ENCODE peak calls at places on chromosomes 11 and 22, in four cellular contexts. T is GM12878, N is K562, W is HepG2. A is an unnamed sample.

GRCh38 chr11:10275714-10276113 is 18.3 kb downstream of the SBF2 start:
- DNase-seq in W (no peak), T (no peak), N (no peak), A (no peak)

GRCh38 chr11:2821891-2822290 is 63.7 kb downstream of the CDKN1C start:
- DNase-seq in T (no peak), N (no peak), W (no peak), A (no peak)

GRCh38 chr22:41445171-41446056 is 1.2 kb downstream of the TOB2 start:
- DNase-seq in T (no peak), W (no peak), N (peak; percentile 61), A (peak; percentile 30)

GRCh38 chr11:98979212-98979611 is 41.5 kb upstream of the CNTN5 start:
- DNase-seq in W (no peak), T (no peak), N (no peak), A (no peak)

GRCh38 chr11:36622431-36623136 is 24.5 kb upstream of the RAG2 start:
- DNase-seq in T (no peak), W (peak; percentile 31), N (peak; percentile 35), A (peak; percentile 40)

GRCh38 chr11:67271548-67272284 is 5.4 kb downstream of the GRK2 start:
- DNase-seq in W (no peak), T (peak; percentile 39), N (no peak), A (no peak)

GRCh38 chr11:64314805-64315561 is 2.4 kb downstream of the TRMT112 start:
- DNase-seq in W (no peak), T (no peak), N (no peak), A (no peak)

GRCh38 chr22:36327922-36328551 is 59.7 kb downstream of the MYH9 start:
- DNase-seq in N (no peak), W (no peak), T (no peak), A (no peak)

GRCh38 chr11:67538823-67539505 is 15.7 kb upstream of the CABP2 start:
- DNase-seq in T (no peak), W (no peak), N (no peak), A (no peak)

GRCh38 chr22:23179381-23180294 is 671 bp upstream of the BCR start:
- DNase-seq in T (no peak), W (no peak), N (peak; percentile 81), A (no peak)

GRCh38 chr22:41264408-41264941 is 21.5 kb downstream of the RANGAP1 start:
- DNase-seq in T (no peak), N (no peak), W (no peak), A (no peak)

GRCh38 chr11:13160302-13160701 is 117.3 kb upstream of the BMAL1 start:
- DNase-seq in T (no peak), N (no peak), W (no peak), A (no peak)

GRCh38 chr11:77636738-77637344 is 753 bp downstream of the CLNS1A start:
- DNase-seq in T (no peak), N (peak; percentile 35), W (no peak), A (no peak)

GRCh38 chr11:112961751-112962747 is 829 bp downstream of the NCAM1 start:
- DNase-seq in W (no peak), T (no peak), N (no peak), A (no peak)

GRCh38 chr11:120528749-120529148 is 17.2 kb downstream of the GRIK4 start:
- DNase-seq in W (no peak), T (no peak), N (no peak), A (no peak)

GRCh38 chr11:34640050-34640971 is 19.4 kb downstream of the EHF start:
- DNase-seq in N (no peak), T (no peak), W (peak; percentile 94), A (peak; percentile 98)

GRCh38 chr22:18056802-18057474 is 20.9 kb upstream of the PEX26 start:
- DNase-seq in W (no peak), T (peak; percentile 56), N (no peak), A (no peak)

GRCh38 chr22:18058770-18059169 is 19.0 kb upstream of the PEX26 start:
- DNase-seq in N (no peak), T (no peak), W (no peak), A (no peak)

GRCh38 chr22:18055619-18056160 is 22.1 kb upstream of the PEX26 start:
- DNase-seq in W (no peak), T (no peak), N (no peak), A (no peak)

GRCh38 chr22:18057568-18058209 is 20.1 kb upstream of the PEX26 start:
- DNase-seq in N (peak; percentile 71), T (peak; percentile 68), W (peak; percentile 63), A (peak; percentile 60)

DNA sequence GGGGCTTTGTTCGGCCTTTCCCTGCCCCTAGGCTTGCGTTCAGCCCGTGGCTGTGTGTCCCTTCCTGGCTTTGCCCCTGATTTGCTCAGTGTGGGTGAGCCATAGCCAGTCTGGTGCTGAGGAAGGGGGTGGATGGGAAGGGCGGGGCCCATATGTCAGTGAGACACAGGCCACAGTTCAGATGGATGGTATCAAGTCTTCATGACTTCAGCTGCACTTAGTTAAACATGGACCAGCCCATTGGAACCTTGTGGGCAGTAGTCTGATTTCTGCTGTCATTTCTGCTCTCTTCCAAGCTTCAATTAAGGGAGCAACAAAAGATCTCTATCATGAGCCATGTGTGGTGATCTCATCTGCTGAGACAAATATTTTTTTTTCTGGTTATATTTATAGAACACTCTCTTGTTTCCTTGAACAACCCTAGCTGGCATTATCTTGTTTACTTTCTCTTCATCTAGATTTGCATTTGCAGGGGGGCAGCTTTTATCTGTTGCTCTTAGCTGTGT is 21.6 kb upstream of the PEX26 start:
- DNase-seq in N (peak; percentile 45), W (peak; percentile 77), T (no peak), A (no peak)
- TF ChIP-seq MYC in N (no peak), W (no peak), T (no peak), A (no peak)

GRCh38 chr11:123491241-123491640 is 61.2 kb downstream of the GRAMD1B start:
- DNase-seq in N (no peak), T (no peak), W (no peak), A (no peak)

GRCh38 chr11:123490527-123490926 is 60.5 kb downstream of the GRAMD1B start:
- DNase-seq in N (no peak), T (no peak), W (no peak), A (no peak)

GRCh38 chr11:123494195-123495050 is 64.4 kb downstream of the GRAMD1B start:
- DNase-seq in T (no peak), W (no peak), N (no peak), A (no peak)

GRCh38 chr11:123493393-123494063 is 63.5 kb downstream of the GRAMD1B start:
- DNase-seq in T (no peak), W (no peak), N (no peak), A (no peak)
- TF ChIP-seq HDAC2 in T (no peak), W (no peak), N (no peak), A (no peak)

GRCh38 chr22:18987765-18988164 is 51.7 kb upstream of the PRODH start:
- DNase-seq in N (peak; percentile 77), T (no peak), W (peak; percentile 32), A (peak; percentile 24)

GRCh38 chr22:18983120-18983651 is 47.1 kb upstream of the PRODH start:
- DNase-seq in N (no peak), W (no peak), T (no peak), A (no peak)

GRCh38 chr22:18984564-18984963 is 48.5 kb upstream of the PRODH start:
- DNase-seq in T (no peak), W (no peak), N (no peak), A (no peak)

GRCh38 chr22:18988958-18989357 is 52.9 kb upstream of the PRODH start:
- DNase-seq in T (no peak), N (no peak), W (no peak), A (no peak)

GRCh38 chr22:18985761-18986160 is 49.7 kb upstream of the PRODH start:
- DNase-seq in W (no peak), N (no peak), T (no peak), A (no peak)
- TF ChIP-seq MYC in W (no peak), N (no peak), T (no peak), A (no peak)

GRCh38 chr11:69874984-69875673 is 55.9 kb upstream of the FGF3 start:
- DNase-seq in W (no peak), T (no peak), N (no peak), A (no peak)
- TF ChIP-seq HDAC2 in W (no peak), T (no peak), N (no peak), A (no peak)